ENCODE peak calls at places on chromosomes 13 and 19, in seven cellular contexts. G is AG10803, D is ascending aorta, J is astrocyte of the spinal cord, N is right atrium auricular region, Q is H1, T is choroid plexus epithelial cell. Y is an unnamed sample.

GRCh38 chr13:79353698-79354097 is 52.4 kb downstream of the RBM26 start:
- DNase-seq in Q (no peak), T (no peak), J (no peak), N (no peak), D (no peak), G (no peak), Y (no peak)

GRCh38 chr19:12837225-12837624 is 1.1 kb upstream of the MAST1 start:
- DNase-seq in G (no peak), J (no peak), T (no peak), D (no peak), N (no peak), Q (no peak), Y (no peak)

GRCh38 chr19:56071151-56071550 is 49.9 kb downstream of the ZNF787 start:
- DNase-seq in Q (no peak), D (no peak), N (no peak), G (no peak), J (no peak), T (no peak), Y (no peak)

GRCh38 chr13:110643768-110644421 is 28.6 kb downstream of the NAXD start:
- DNase-seq in D (peak; percentile 46), T (no peak), G (no peak), J (no peak), N (no peak), Q (peak; percentile 27), Y (no peak)

GRCh38 chr13:43686557-43686956 is 100.2 kb downstream of the ENOX1 start:
- DNase-seq in D (no peak), G (peak; percentile 83), Q (no peak), J (peak; percentile 91), T (peak; percentile 94), N (peak; percentile 62), Y (no peak)

GRCh38 chr19:28289294-28290063 is 923.5 kb downstream of the UQCRFS1 start:
- DNase-seq in Q (no peak), J (peak; percentile 14), D (no peak), T (peak; percentile 26), G (peak; percentile 64), N (no peak), Y (no peak)

GRCh38 chr19:34327851-34328250 is 37.1 kb upstream of the GPI start:
- DNase-seq in J (no peak), T (no peak), Q (no peak), G (no peak), N (no peak), D (no peak), Y (no peak)

GRCh38 chr13:63190742-63191141 is 1775.1 kb upstream of the PCDH20 start:
- DNase-seq in D (no peak), J (peak; percentile 53), N (no peak), T (peak; percentile 49), G (peak; percentile 41), Q (no peak), Y (no peak)

GRCh38 chr13:23159205-23159586 is 21.6 kb upstream of the SGCG start:
- DNase-seq in J (no peak), D (peak; percentile 74), G (peak; percentile 42), Q (peak; percentile 85), N (no peak), T (peak; percentile 29), Y (no peak)

GRCh38 chr19:4051175-4052101 is 15.3 kb downstream of the ZBTB7A start:
- DNase-seq in J (no peak), D (no peak), Q (no peak), T (no peak), G (peak; percentile 66), N (no peak), Y (peak; percentile 9)

GRCh38 chr13:51532736-51533197 is 51.5 kb upstream of the WDFY2 start:
- DNase-seq in N (no peak), J (no peak), D (no peak), G (no peak), T (peak; percentile 54), Q (no peak), Y (no peak)

DNA sequence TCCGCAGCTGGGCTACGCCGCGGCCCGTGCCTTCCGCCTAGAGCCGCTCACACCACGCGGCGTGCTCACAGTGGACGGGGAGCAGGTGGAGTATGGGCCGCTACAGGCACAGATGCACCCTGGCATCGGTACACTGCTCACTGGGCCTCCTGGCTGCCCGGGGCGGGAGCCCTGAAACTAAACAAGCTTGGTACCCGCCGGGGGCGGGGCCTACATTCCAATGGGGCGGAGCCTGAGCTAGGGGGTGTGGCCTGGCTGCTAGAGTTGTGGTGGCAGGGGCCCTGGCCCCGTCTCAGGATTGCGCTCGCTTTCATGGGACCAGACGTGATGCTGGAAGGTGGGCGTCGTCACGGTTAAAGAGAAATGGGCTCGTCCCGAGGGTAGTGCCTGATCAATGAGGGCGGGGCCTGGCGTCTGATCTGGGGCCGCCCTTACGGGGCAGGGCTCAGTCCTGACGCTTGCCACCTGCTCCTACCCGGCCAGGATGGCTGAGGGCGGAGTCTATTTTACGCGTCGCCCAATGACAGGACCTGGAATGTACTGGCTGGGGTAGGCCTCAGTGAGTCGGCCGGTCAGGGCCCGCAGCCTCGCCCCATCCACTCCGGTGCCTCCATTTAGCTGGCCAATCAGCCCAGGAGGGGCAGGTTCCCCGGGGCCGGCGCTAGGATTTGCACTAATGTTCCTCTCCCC is 7.4 kb downstream of the DBP start:
- DNase-seq in G (no peak), D (no peak), T (peak; percentile 79), N (peak; percentile 76), J (no peak), Q (peak; percentile 100), Y (no peak)
- H3K4me3 ChIP-seq in G (no peak overlapping the region), D (peak overlapping the region; percentile 46), T (peak overlapping the region; percentile 26), N (peak overlapping the region; percentile 32), J (no peak overlapping the region), Q (peak overlapping the region; percentile 19), Y (no peak overlapping the region)

GRCh38 chr13:45339399-45339798 is 1.6 kb downstream of the TPT1 start:
- DNase-seq in G (no peak), J (no peak), D (no peak), Q (no peak), N (no peak), T (no peak), Y (no peak)

GRCh38 chr13:45337395-45337794 is 3.6 kb downstream of the TPT1 start:
- DNase-seq in J (no peak), G (no peak), T (no peak), D (no peak), N (no peak), Q (no peak), Y (no peak)

GRCh38 chr13:45336025-45336800 is 4.8 kb downstream of the TPT1 start:
- DNase-seq in D (no peak), Q (no peak), J (no peak), N (no peak), T (no peak), G (no peak), Y (no peak)

GRCh38 chr13:45339867-45340266 is 1.1 kb downstream of the TPT1 start:
- DNase-seq in T (no peak), G (no peak), Q (no peak), J (no peak), N (no peak), D (no peak), Y (peak; percentile 42)

GRCh38 chr13:45337803-45338202 is 3.2 kb downstream of the TPT1 start:
- DNase-seq in N (no peak), D (no peak), Q (no peak), T (no peak), J (no peak), G (no peak), Y (no peak)
- H3K4me3 ChIP-seq in N (no peak overlapping the region), D (peak overlapping the region; percentile 90), Q (no peak overlapping the region), T (peak overlapping the region; percentile 20), J (no peak overlapping the region), G (no peak overlapping the region), Y (no peak overlapping the region)

DNA sequence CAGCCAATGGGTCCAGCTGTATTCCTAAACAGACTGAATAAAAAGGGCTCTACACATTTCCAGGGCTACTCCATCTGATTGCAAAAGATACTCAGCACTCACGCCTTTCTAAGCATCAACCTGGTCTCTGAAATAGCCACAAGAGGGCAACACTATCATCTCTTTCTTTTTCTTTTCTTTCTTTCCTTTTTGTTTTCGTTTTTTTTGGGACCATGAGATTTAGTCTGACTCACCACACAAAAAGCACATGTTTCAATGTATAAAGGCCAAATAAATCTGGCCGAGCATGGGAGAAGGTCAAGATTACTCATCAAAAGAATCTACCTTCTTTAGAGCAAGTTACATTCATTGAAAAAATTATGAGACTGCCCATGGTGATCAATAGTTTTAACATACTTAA is 805.6 kb upstream of the ARGLU1 start:
- DNase-seq in G (peak; percentile 64), Q (no peak), T (peak; percentile 93), J (peak; percentile 90), D (no peak), N (no peak), Y (no peak)
- H3K4me3 ChIP-seq in G (no peak overlapping the region), Q (no peak overlapping the region), T (no peak overlapping the region), J (no peak overlapping the region), D (no peak overlapping the region), N (no peak overlapping the region), Y (no peak overlapping the region)

GRCh38 chr13:112067121-112067741 is at the start of gene SOX1:
- DNase-seq in J (peak; percentile 15), G (no peak), Q (peak; percentile 80), D (no peak), T (no peak), N (no peak), Y (no peak)

GRCh38 chr13:112065521-112065866 is 1.5 kb upstream of the SOX1 start:
- DNase-seq in J (no peak), Q (peak; percentile 44), N (no peak), G (no peak), D (no peak), T (no peak), Y (no peak)

GRCh38 chr13:112064222-112064621 is 2.7 kb upstream of the SOX1 start:
- DNase-seq in J (no peak), T (no peak), N (no peak), D (no peak), Q (no peak), G (no peak), Y (no peak)

GRCh38 chr13:112066624-112067004 is 335 bp upstream of the SOX1 start:
- DNase-seq in N (no peak), Q (peak; percentile 82), D (no peak), G (peak; percentile 2), J (peak; percentile 58), T (no peak), Y (peak; percentile 70)

DNA sequence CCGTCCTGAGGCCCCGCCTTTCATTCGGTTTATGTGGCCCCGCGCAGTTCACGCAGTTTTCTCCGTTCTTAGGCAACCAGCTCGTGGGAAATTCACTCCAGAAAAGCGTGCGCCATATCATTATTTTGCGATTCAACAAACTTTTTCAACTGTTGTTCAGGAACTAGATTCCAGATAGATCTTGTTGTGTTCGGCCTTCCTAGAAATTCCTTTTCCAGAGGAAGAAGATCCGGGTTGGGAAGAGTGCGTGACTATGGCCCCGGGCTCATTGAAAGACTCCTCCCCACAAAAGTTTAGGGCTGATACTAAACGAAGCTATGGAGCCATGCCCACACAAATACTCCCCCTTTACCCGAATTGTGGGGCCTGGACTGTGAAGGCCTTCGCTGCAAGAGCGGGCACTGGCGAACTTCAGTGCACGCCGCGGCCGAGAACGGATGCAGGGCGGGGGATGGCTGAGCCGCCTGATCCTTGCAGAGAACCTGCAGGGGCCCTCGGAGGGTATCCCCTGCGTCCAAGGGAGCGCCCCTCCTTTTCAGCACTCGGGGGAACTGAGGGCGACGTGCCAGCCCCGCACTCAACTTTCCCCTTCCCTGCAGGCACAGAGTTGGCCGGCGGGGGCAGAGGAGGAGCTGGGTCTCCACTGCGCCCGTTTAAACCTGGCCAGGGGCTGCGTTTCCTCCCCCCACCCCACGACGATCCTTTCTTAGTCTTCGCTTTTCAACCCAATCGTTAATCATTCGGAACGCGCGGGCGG is 904 bp upstream of the SOX1 start:
- DNase-seq in N (no peak), T (no peak), D (no peak), G (no peak), Q (peak; percentile 76), J (no peak), Y (no peak)
- H3K4me3 ChIP-seq in N (peak overlapping the region; percentile 45), T (no peak overlapping the region), D (peak overlapping the region; percentile 55), G (no peak overlapping the region), Q (peak overlapping the region; percentile 32), J (peak overlapping the region; percentile 20), Y (no peak overlapping the region)

GRCh38 chr13:33487575-33488243 is 202.2 kb upstream of the STARD13 start:
- DNase-seq in D (peak; percentile 65), G (peak; percentile 59), Q (no peak), N (no peak), T (peak; percentile 72), J (peak; percentile 37), Y (no peak)
- H3K4me3 ChIP-seq in D (peak overlapping the region; percentile 56), G (no peak overlapping the region), Q (no peak overlapping the region), N (peak overlapping the region; percentile 14), T (no peak overlapping the region), J (no peak overlapping the region), Y (no peak overlapping the region)

Y was measured in CD4-positive, alpha-beta memory T cell.